ENCODE peak calls at places on chromosomes 2 and 18, in seven cellular contexts. D is Panc1, L is iPS DF 6.9, U is lower lobe of right lung, Z is epithelial cell of esophagus, F is WERI-Rb-1, J is mucosa of descending colon. R is an unnamed sample.

GRCh38 chr2:129061079-129061785 is 742.6 kb upstream of the HS6ST1 start:
- DNase-seq in D (no peak), L (no peak), U (no peak), Z (peak), F (no peak), J (no peak), R (no peak)

GRCh38 chr2:107313316-107313715 is 427.3 kb upstream of the ST6GAL2 start:
- DNase-seq in D (no peak), L (no peak), U (no peak), Z (no peak), F (no peak), J (no peak), R (no peak)

GRCh38 chr2:182730486-182730885 is 14.4 kb downstream of the DNAJC10 start:
- DNase-seq in D (no peak), L (no peak), U (no peak), Z (no peak), F (no peak), J (no peak), R (no peak)

GRCh38 chr2:59528525-59528924 is 1024.9 kb downstream of the BCL11A start:
- DNase-seq in D (no peak), L (no peak), U (no peak), Z (no peak), F (no peak), J (no peak), R (no peak)

GRCh38 chr2:63984606-63985359 is 34.4 kb downstream of the VPS54 start:
- DNase-seq in D (no peak), L (no peak), U (no peak), Z (no peak), F (no peak), J (no peak), R (no peak)

GRCh38 chr2:178632729-178633128 is 152.5 kb downstream of the PLEKHA3 start:
- DNase-seq in D (no peak), L (no peak), U (no peak), Z (no peak), F (no peak), J (no peak), R (no peak)

GRCh38 chr2:202278036-202278760 is 12.6 kb downstream of the NOP58 start:
- DNase-seq in D (no peak), L (no peak), U (no peak), Z (peak), F (no peak), J (no peak), R (no peak)

GRCh38 chr2:177242136-177242987 is 22.2 kb downstream of the NFE2L2 start:
- DNase-seq in D (peak), L (no peak), U (no peak), Z (peak), F (no peak), J (no peak), R (no peak)

GRCh38 chr2:60331106-60331809 is 222.2 kb downstream of the BCL11A start:
- DNase-seq in D (no peak), L (no peak), U (no peak), Z (peak), F (no peak), J (no peak), R (no peak)

GRCh38 chr18:69845588-69846506 is 101.8 kb downstream of the CD226 start:
- DNase-seq in D (no peak), L (no peak), U (no peak), Z (no peak), F (no peak), J (no peak), R (no peak)

GRCh38 chr2:184679219-184680018 is 81.1 kb downstream of the ZNF804A start:
- DNase-seq in D (no peak), L (no peak), U (no peak), Z (no peak), F (no peak), J (no peak), R (no peak)

GRCh38 chr2:74566423-74567085 is 12.0 kb downstream of the DOK1 start:
- DNase-seq in D (no peak), L (no peak), U (no peak), Z (peak), F (no peak), J (no peak), R (no peak)

GRCh38 chr2:181311841-181312240 is 145.3 kb upstream of the ITGA4 start:
- DNase-seq in D (no peak), L (no peak), U (no peak), Z (no peak), F (no peak), J (no peak), R (no peak)

GRCh38 chr2:191869781-191870180 is 22.9 kb upstream of the CAVIN2 start:
- DNase-seq in D (no peak), L (no peak), U (no peak), Z (no peak), F (no peak), J (no peak), R (no peak)

GRCh38 chr2:28828382-28828781 is 17.7 kb downstream of the SPDYA start:
- DNase-seq in D (no peak), L (no peak), U (no peak), Z (no peak), F (no peak), J (no peak), R (no peak)

GRCh38 chr2:42812899-42813479 is 20.6 kb upstream of the HAAO start:
- DNase-seq in D (no peak), L (no peak), U (no peak), Z (peak), F (peak), J (no peak), R (no peak)

GRCh38 chr18:57921708-57922107 is 118.6 kb upstream of the ATP8B1 start:
- DNase-seq in D (no peak), L (no peak), U (no peak), Z (peak), F (no peak), J (no peak), R (no peak)

GRCh38 chr18:43875496-43875895 is 598.2 kb upstream of the SYT4 start:
- DNase-seq in D (no peak), L (no peak), U (no peak), Z (no peak), F (no peak), J (no peak), R (no peak)

GRCh38 chr18:8960740-8961657 is 141.5 kb upstream of the NDUFV2 start:
- DNase-seq in D (peak), L (no peak), U (no peak), Z (peak), F (no peak), J (no peak), R (no peak)

GRCh38 chr2:14420851-14421250 is 211.7 kb upstream of the LRATD1 start:
- DNase-seq in D (no peak), L (no peak), U (no peak), Z (peak), F (no peak), J (no peak), R (no peak)

GRCh38 chr2:224764565-224765236 is 48.5 kb upstream of the CCDC195 start:
- DNase-seq in D (no peak), L (no peak), U (no peak), Z (no peak), F (no peak), J (no peak), R (no peak)

GRCh38 chr2:30385327-30385726 is 61.7 kb upstream of the LCLAT1 start:
- DNase-seq in D (no peak), L (no peak), U (no peak), Z (peak), F (no peak), J (no peak), R (no peak)

GRCh38 chr2:33784488-33784887 is 185.4 kb upstream of the FAM98A start:
- DNase-seq in D (no peak), L (no peak), U (no peak), Z (no peak), F (no peak), J (no peak), R (no peak)

GRCh38 chr2:36734304-36734703 is 37.8 kb downstream of the VIT start:
- DNase-seq in D (no peak), L (no peak), U (no peak), Z (peak), F (no peak), J (no peak), R (no peak)

GRCh38 chr2:219228026-219228744 is 1.3 kb downstream of the ATG9A start:
- DNase-seq in D (no peak), L (no peak), U (no peak), Z (peak), F (no peak), J (peak), R (no peak)

GRCh38 chr18:25275414-25276001 is 76.5 kb downstream of the ZNF521 start:
- DNase-seq in D (no peak), L (no peak), U (no peak), Z (no peak), F (no peak), J (no peak), R (no peak)

GRCh38 chr2:177265386-177265690 is 811 bp upstream of the NFE2L2 start:
- DNase-seq in D (no peak), L (no peak), U (no peak), Z (peak), F (no peak), J (no peak), R (no peak)

GRCh38 chr2:1477196-1478040 is 64.2 kb downstream of the TPO start:
- DNase-seq in D (no peak), L (no peak), U (no peak), Z (no peak), F (no peak), J (no peak), R (no peak)

GRCh38 chr18:49510393-49511115 is 23.5 kb upstream of the C18orf32 start:
- DNase-seq in D (no peak), L (no peak), U (no peak), Z (peak), F (peak), J (peak), R (no peak)

GRCh38 chr18:47772374-47773248 is 157.8 kb downstream of the SMAD2 start:
- DNase-seq in D (peak), L (peak), U (peak), Z (peak), F (peak), J (peak), R (no peak)

GRCh38 chr18:48290162-48290926 is 118.8 kb downstream of the ZBTB7C start:
- DNase-seq in D (no peak), L (no peak), U (no peak), Z (peak), F (no peak), J (no peak), R (no peak)

GRCh38 chr2:176139621-176140020 is 10.1 kb downstream of the HOXD8 start:
- DNase-seq in D (no peak), L (no peak), U (no peak), Z (no peak), F (no peak), J (no peak), R (no peak)

GRCh38 chr2:102735431-102736130 is 26.2 kb upstream of the TMEM182 start:
- DNase-seq in D (no peak), L (no peak), U (no peak), Z (peak), F (no peak), J (peak), R (no peak)

GRCh38 chr2:54878182-54878581 is 154.7 kb downstream of the EML6 start:
- DNase-seq in D (no peak), L (no peak), U (no peak), Z (no peak), F (peak), J (no peak), R (no peak)

GRCh38 chr2:109087055-109087663 is 41.8 kb upstream of the SH3RF3 start:
- DNase-seq in D (no peak), L (no peak), U (no peak), Z (no peak), F (no peak), J (no peak), R (no peak)

GRCh38 chr2:109086743-109087020 is 42.3 kb upstream of the SH3RF3 start:
- DNase-seq in D (no peak), L (no peak), U (no peak), Z (no peak), F (no peak), J (no peak), R (no peak)

GRCh38 chr2:109091526-109091925 is 37.5 kb upstream of the SH3RF3 start:
- DNase-seq in D (no peak), L (no peak), U (no peak), Z (no peak), F (no peak), J (no peak), R (no peak)

GRCh38 chr2:109085912-109086742 is 42.9 kb upstream of the SH3RF3 start:
- DNase-seq in D (no peak), L (no peak), U (no peak), Z (no peak), F (no peak), J (no peak), R (no peak)

GRCh38 chr2:109089602-109090300 is 39.3 kb upstream of the SH3RF3 start:
- DNase-seq in D (no peak), L (no peak), U (no peak), Z (no peak), F (no peak), J (no peak), R (no peak)
- H3K4me3 ChIP-seq in D (no peak), L (no peak), U (no peak), Z (no peak), F (no peak), J (no peak), R (no peak)

DNA sequence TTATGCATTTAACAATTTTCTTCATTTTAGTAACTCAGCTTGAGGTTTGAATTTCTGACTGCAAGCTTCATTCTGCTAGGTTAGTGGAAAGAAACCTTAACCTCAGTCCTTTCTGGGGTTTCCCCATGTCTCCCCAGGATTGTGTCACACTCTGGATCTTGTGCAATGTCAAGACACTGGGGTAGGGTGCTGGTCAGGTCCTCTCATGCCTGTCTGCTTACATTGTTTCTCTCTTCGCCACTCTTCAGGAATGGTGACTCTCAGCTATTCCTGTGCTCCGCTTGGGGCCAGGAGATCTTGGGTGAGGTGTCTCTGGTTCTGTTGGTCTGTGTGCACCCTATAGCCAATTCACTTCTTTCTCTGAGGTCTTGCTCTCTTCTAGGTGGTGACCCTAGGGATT is 23.9 kb downstream of the CTLA4 start:
- DNase-seq in D (no peak), L (no peak), U (no peak), Z (peak), F (no peak), J (no peak), R (no peak)
- H3K4me3 ChIP-seq in D (no peak), L (no peak), U (no peak), Z (no peak), F (no peak), J (no peak), R (no peak)

DNA sequence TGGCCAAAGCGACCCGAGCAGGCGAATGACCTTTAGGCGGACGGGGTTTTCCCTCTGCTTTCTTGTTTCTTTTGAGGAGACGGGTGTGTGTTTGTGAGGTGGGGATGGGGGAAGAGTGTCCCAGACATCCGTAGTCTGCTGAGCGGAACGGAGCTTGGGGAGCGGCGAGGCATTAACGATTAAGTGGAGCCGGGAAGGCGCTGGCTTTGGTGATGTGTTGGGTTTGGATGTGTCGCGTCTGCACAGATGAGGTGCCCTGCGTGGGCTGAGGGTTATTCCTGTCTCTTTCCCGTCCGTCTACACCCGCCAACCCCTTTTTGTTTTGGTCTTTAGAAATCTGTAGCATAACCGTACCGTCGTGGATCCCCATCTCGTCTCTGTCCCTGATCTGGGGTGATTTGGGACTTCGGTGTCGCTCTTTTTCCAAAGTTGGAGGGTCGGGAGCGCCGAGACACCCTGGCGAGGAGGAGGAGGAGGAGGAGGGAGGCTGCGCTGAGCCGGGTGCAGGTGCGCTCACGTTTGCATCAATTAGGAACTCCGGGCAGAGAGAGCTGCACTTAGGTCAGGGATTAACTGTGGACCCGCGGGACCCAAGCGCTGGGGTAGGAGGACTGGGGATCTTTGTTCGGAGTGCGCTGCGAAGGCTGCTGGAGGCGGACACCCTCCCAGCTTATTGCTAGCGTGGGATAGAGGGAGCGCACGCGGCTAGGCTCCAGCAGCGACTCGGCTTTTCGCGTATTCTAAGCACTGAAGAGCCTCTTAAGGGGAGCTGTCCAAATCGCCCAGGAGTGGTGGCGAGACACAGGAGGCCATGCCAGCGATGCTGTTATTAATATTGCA is 720.2 kb downstream of the DPP10 start:
- DNase-seq in D (no peak), L (peak), U (no peak), Z (no peak), F (peak), J (peak), R (no peak)
- H3K4me3 ChIP-seq in D (no peak), L (peak), U (peak), Z (no peak), F (peak), J (no peak), R (no peak)

DNA sequence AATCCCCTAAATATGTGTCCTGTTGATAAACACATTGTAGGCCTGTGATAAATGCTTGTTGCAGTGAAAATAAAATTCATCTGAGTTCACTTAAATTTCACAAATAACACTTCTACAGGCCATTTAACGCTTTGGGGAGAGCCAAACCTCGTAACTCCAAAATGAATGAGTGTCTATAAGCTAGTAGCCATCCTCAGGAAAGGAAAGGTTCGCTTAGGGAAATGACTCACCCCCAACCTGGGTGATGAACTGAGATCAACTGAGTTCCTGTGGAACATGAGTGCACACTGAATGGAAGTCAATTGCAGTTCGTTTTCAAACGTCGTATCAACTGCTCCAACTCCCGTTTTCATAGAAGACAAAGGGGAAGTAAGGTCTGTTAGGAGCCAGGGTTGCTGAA is 527.6 kb upstream of the ID2 start:
- DNase-seq in D (no peak), L (no peak), U (no peak), Z (no peak), F (no peak), J (no peak), R (no peak)
- H3K4me3 ChIP-seq in D (no peak), L (no peak), U (no peak), Z (no peak), F (no peak), J (no peak), R (no peak)

DNA sequence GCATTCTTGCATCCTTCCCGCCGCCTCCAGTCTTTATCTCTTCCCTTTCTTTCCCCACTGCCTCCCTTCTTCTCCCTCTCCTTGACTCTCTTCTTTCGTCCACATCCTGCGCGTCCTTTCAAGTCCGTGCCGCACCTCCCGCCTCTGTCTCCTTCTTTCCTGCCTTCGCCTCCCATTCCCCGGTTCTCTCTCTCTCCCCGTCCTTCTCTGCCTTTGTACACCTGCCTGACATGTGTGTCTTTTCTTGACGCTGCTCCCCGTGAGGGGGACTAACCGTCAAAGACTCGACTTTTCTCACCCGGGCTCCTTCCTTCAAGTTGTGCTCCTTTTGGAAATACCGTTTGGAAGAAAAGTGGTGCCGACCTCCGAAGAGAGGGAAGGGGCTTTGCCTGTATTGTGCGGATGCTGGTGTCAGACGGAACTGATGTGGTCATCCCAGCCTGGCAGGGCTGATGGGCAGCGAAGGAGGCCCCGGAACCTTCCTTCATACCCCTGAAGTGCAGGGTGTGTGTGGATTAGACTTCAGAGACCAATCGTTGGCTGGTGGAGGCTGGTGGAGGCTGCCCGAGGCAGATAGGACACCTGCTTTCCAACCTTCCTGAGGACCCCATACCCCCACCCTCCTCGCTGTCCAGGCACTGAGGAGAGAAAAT is 898 bp downstream of the TMEM178A start:
- DNase-seq in D (no peak), L (no peak), U (no peak), Z (no peak), F (no peak), J (no peak), R (no peak)
- H3K4me3 ChIP-seq in D (peak), L (peak), U (peak), Z (peak), F (peak), J (no peak), R (peak)

GRCh38 chr2:145753209-145753608 is 1233.3 kb upstream of the ZEB2 start:
- DNase-seq in D (no peak), L (no peak), U (no peak), Z (no peak), F (no peak), J (no peak), R (no peak)
- H3K4me3 ChIP-seq in D (no peak), L (no peak), U (no peak), Z (no peak), F (no peak), J (no peak), R (no peak)